ENCODE peak calls at places on chromosomes 7 and 10, in four cellular contexts. One of them, this sample, is unnamed.

GRCh38 chr7:2431260-2431867 is 28.0 kb downstream of the CHST12 start:
- DNase-seq in mammary epithelial cell: no peak
- DNase-seq in cardiac fibroblast: no peak
- DNase-seq in epithelial cell of proximal tubule: no peak
- DNase-seq in this sample: no peak

GRCh38 chr10:133438711-133439273 is 14.4 kb upstream of the SPRN start:
- DNase-seq in mammary epithelial cell: peak
- DNase-seq in cardiac fibroblast: peak
- DNase-seq in epithelial cell of proximal tubule: no peak
- DNase-seq in this sample: no peak

GRCh38 chr7:36777062-36777461 is 52.8 kb upstream of the AOAH start:
- DNase-seq in mammary epithelial cell: no peak
- DNase-seq in cardiac fibroblast: no peak
- DNase-seq in epithelial cell of proximal tubule: no peak
- DNase-seq in this sample: no peak

GRCh38 chr7:79414910-79415309 is 38.6 kb downstream of the MAGI2 start:
- DNase-seq in mammary epithelial cell: no peak
- DNase-seq in cardiac fibroblast: peak
- DNase-seq in epithelial cell of proximal tubule: no peak
- DNase-seq in this sample: no peak

GRCh38 chr7:21986101-21986500 is 40.4 kb upstream of the CDCA7L start:
- DNase-seq in mammary epithelial cell: no peak
- DNase-seq in cardiac fibroblast: no peak
- DNase-seq in epithelial cell of proximal tubule: no peak
- DNase-seq in this sample: no peak

GRCh38 chr7:137818036-137818435 is 28.7 kb downstream of the DGKI start:
- DNase-seq in mammary epithelial cell: no peak
- DNase-seq in cardiac fibroblast: peak
- DNase-seq in epithelial cell of proximal tubule: no peak
- DNase-seq in this sample: no peak

GRCh38 chr10:116612107-116612506 is 8.6 kb upstream of the PNLIPRP2 start:
- DNase-seq in mammary epithelial cell: no peak
- DNase-seq in cardiac fibroblast: no peak
- DNase-seq in epithelial cell of proximal tubule: no peak
- DNase-seq in this sample: no peak

GRCh38 chr7:77913977-77914607 is 115.5 kb downstream of the PHTF2 start:
- DNase-seq in mammary epithelial cell: no peak
- DNase-seq in cardiac fibroblast: no peak
- DNase-seq in epithelial cell of proximal tubule: peak
- DNase-seq in this sample: no peak

GRCh38 chr10:17599089-17599488 is 18.1 kb downstream of the HACD1 start:
- DNase-seq in mammary epithelial cell: no peak
- DNase-seq in cardiac fibroblast: peak
- DNase-seq in epithelial cell of proximal tubule: no peak
- DNase-seq in this sample: peak

DNA sequence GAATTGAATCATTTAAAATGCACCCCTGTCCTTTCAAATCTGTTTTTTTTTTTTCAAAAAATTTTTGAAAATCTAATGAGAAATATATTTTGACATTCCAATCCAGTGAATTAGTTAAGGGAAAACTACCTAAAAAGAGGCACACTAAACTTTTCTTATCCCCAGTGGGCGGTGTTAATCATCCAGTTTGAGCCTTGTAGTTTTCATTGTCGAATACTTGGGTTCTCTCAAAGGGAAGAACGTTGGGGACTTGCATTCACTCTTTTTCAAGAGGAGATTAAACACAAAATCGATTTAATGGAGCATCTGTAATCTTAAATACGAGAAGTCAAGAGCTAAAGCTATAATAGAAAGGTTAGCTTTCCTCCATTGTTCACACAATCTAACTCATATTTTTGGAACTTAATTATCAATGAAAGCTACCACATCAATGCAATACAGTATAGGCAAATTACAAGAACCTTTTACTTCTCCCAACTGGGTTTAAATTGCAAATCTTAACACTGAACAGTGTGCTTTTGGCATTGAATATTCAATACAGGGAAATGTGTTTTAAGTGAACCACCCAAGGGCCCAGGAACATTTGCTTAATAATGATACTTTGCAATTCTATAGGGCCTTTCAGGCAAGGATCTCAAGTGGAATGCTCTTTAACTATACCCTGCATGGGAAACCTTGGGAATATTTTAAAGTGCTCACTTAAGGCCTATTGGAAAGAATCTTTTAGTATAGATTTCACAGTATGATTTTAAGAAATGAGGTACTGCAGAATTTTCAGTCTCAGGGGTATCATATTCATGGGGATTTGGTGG is 13.1 kb upstream of the SP8 start:
- DNase-seq in mammary epithelial cell: no peak
- DNase-seq in cardiac fibroblast: no peak
- DNase-seq in epithelial cell of proximal tubule: no peak
- DNase-seq in this sample: no peak
- TF ChIP-seq CTCF in mammary epithelial cell: no peak
- TF ChIP-seq CTCF in cardiac fibroblast: no peak
- TF ChIP-seq CTCF in epithelial cell of proximal tubule: no peak
- TF ChIP-seq CTCF in this sample: no peak

GRCh38 chr7:128450409-128450808 is 5.3 kb upstream of the HILPDA start:
- DNase-seq in mammary epithelial cell: no peak
- DNase-seq in cardiac fibroblast: no peak
- DNase-seq in epithelial cell of proximal tubule: no peak
- DNase-seq in this sample: no peak

GRCh38 chr7:128450913-128451312 is 4.8 kb upstream of the HILPDA start:
- DNase-seq in mammary epithelial cell: no peak
- DNase-seq in cardiac fibroblast: no peak
- DNase-seq in epithelial cell of proximal tubule: no peak
- DNase-seq in this sample: no peak

GRCh38 chr7:128454808-128455555 is 696 bp upstream of the HILPDA start:
- DNase-seq in mammary epithelial cell: no peak
- DNase-seq in cardiac fibroblast: no peak
- DNase-seq in epithelial cell of proximal tubule: no peak
- DNase-seq in this sample: peak

GRCh38 chr7:128453836-128454804 is 1.6 kb upstream of the HILPDA start:
- DNase-seq in mammary epithelial cell: no peak
- DNase-seq in cardiac fibroblast: peak
- DNase-seq in epithelial cell of proximal tubule: no peak
- DNase-seq in this sample: peak

DNA sequence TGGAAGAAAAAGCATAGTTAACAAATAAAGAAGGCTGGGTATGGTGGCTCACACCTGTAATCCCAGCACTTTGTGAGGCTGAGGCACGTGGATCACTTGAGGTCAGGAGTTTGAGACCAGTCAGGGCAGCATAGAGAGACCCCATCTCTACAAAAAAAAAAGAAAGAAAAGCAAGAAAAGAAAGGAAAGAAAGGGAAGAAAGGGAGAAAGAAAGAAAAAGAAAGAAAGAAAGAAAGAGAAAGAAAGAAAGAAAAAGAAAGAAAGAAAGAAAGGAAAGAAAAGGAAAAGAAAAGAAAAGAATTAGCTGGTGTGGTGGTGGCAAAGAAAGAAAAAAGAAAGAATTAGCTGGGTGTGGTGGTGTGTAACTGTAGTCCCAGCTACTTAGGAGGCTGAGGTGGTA is 3.1 kb upstream of the HILPDA start:
- DNase-seq in mammary epithelial cell: no peak
- DNase-seq in cardiac fibroblast: no peak
- DNase-seq in epithelial cell of proximal tubule: no peak
- DNase-seq in this sample: no peak
- TF ChIP-seq CTCF in mammary epithelial cell: no peak
- TF ChIP-seq CTCF in cardiac fibroblast: no peak
- TF ChIP-seq CTCF in epithelial cell of proximal tubule: no peak
- TF ChIP-seq CTCF in this sample: no peak

GRCh38 chr10:77613476-77614130 is 24.0 kb downstream of the KCNMA1 start:
- DNase-seq in mammary epithelial cell: no peak
- DNase-seq in cardiac fibroblast: no peak
- DNase-seq in epithelial cell of proximal tubule: no peak
- DNase-seq in this sample: no peak
- TF ChIP-seq CTCF in mammary epithelial cell: no peak
- TF ChIP-seq CTCF in cardiac fibroblast: no peak
- TF ChIP-seq CTCF in epithelial cell of proximal tubule: no peak
- TF ChIP-seq CTCF in this sample: no peak

GRCh38 chr7:73978681-73979563 is 49.1 kb upstream of the ELN start:
- DNase-seq in mammary epithelial cell: peak
- DNase-seq in cardiac fibroblast: peak
- DNase-seq in epithelial cell of proximal tubule: no peak
- DNase-seq in this sample: no peak
- TF ChIP-seq CTCF in mammary epithelial cell: peak
- TF ChIP-seq CTCF in cardiac fibroblast: peak
- TF ChIP-seq CTCF in epithelial cell of proximal tubule: peak
- TF ChIP-seq CTCF in this sample: peak

DNA sequence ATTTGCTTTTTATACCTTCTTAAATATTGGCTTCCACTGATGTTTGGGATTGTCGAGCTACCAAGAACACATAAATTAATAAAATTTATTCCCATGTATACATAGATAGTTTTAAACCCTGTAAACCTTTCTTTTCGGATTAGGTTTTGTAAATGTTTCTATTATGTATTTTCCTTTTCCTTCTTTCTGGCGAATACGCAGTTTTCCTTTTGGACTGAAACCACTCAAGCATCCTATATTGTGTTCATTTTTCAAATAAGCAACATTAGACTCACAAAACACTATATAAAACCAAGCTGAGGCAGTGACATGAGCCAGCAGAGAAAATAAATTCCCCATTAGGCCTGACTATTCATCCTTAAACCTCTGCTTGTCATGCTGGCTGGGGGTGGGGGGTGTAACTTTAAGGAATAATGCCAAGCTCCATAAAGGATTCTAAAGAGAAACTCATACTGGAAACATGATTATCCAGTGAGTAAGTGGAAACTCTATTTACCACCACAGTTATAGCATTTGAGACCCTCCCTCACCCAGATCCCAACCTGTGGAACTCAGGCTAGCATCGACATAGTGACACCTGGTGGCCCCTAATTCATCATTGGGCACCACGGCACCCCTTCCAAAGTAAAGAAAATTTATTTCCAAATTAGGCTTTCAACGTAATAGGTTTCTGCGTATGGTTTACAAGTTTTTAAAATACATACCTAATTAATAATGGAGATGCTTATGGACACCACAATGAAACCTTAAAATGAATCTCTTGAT is 86.5 kb upstream of the CELF2 start:
- DNase-seq in mammary epithelial cell: no peak
- DNase-seq in cardiac fibroblast: no peak
- DNase-seq in epithelial cell of proximal tubule: no peak
- DNase-seq in this sample: no peak
- TF ChIP-seq CTCF in mammary epithelial cell: no peak
- TF ChIP-seq CTCF in cardiac fibroblast: no peak
- TF ChIP-seq CTCF in epithelial cell of proximal tubule: peak
- TF ChIP-seq CTCF in this sample: no peak

GRCh38 chr7:140604076-140604475 is 36.5 kb downstream of the DENND2A start:
- DNase-seq in mammary epithelial cell: no peak
- DNase-seq in cardiac fibroblast: no peak
- DNase-seq in epithelial cell of proximal tubule: no peak
- DNase-seq in this sample: no peak

GRCh38 chr7:140604760-140605159 is 35.9 kb downstream of the DENND2A start:
- DNase-seq in mammary epithelial cell: peak
- DNase-seq in cardiac fibroblast: peak
- DNase-seq in epithelial cell of proximal tubule: no peak
- DNase-seq in this sample: no peak

GRCh38 chr7:140607441-140607989 is 33.1 kb downstream of the DENND2A start:
- DNase-seq in mammary epithelial cell: peak
- DNase-seq in cardiac fibroblast: peak
- DNase-seq in epithelial cell of proximal tubule: no peak
- DNase-seq in this sample: peak

GRCh38 chr7:140601566-140602174 is 38.9 kb downstream of the DENND2A start:
- DNase-seq in mammary epithelial cell: no peak
- DNase-seq in cardiac fibroblast: no peak
- DNase-seq in epithelial cell of proximal tubule: no peak
- DNase-seq in this sample: no peak

DNA sequence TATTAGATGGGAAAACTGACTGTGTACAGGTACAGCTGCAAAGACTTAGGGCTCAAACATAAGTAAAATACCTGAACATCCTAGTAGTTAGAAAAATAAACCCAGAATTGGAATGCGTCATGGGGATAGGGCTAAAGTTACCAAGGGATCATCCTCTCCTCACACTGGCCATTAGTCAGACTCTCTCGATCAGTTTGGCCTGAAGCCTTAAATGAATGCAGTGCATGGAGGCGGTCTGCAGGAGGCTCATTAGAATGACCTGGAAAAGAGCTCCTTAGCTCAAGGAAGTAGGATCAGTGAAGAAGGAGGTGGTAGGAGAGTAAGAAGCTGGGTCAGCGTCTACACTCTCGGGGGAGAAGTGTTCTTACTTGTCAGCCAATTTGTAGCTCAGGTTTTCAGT is 35.3 kb downstream of the DENND2A start:
- DNase-seq in mammary epithelial cell: no peak
- DNase-seq in cardiac fibroblast: peak
- DNase-seq in epithelial cell of proximal tubule: no peak
- DNase-seq in this sample: no peak
- TF ChIP-seq CTCF in mammary epithelial cell: no peak
- TF ChIP-seq CTCF in cardiac fibroblast: no peak
- TF ChIP-seq CTCF in epithelial cell of proximal tubule: no peak
- TF ChIP-seq CTCF in this sample: peak

GRCh38 chr7:111029574-111030357 is 61.2 kb upstream of the LRRN3 start:
- DNase-seq in mammary epithelial cell: no peak
- DNase-seq in cardiac fibroblast: peak
- DNase-seq in epithelial cell of proximal tubule: no peak
- DNase-seq in this sample: no peak
- TF ChIP-seq CTCF in mammary epithelial cell: no peak
- TF ChIP-seq CTCF in cardiac fibroblast: no peak
- TF ChIP-seq CTCF in epithelial cell of proximal tubule: no peak
- TF ChIP-seq CTCF in this sample: no peak

GRCh38 chr10:100670368-100670767 is 75.0 kb upstream of the PAX2 start:
- DNase-seq in mammary epithelial cell: no peak
- DNase-seq in cardiac fibroblast: no peak
- DNase-seq in epithelial cell of proximal tubule: no peak
- DNase-seq in this sample: no peak
- TF ChIP-seq CTCF in mammary epithelial cell: no peak
- TF ChIP-seq CTCF in cardiac fibroblast: no peak
- TF ChIP-seq CTCF in epithelial cell of proximal tubule: no peak
- TF ChIP-seq CTCF in this sample: no peak

DNA sequence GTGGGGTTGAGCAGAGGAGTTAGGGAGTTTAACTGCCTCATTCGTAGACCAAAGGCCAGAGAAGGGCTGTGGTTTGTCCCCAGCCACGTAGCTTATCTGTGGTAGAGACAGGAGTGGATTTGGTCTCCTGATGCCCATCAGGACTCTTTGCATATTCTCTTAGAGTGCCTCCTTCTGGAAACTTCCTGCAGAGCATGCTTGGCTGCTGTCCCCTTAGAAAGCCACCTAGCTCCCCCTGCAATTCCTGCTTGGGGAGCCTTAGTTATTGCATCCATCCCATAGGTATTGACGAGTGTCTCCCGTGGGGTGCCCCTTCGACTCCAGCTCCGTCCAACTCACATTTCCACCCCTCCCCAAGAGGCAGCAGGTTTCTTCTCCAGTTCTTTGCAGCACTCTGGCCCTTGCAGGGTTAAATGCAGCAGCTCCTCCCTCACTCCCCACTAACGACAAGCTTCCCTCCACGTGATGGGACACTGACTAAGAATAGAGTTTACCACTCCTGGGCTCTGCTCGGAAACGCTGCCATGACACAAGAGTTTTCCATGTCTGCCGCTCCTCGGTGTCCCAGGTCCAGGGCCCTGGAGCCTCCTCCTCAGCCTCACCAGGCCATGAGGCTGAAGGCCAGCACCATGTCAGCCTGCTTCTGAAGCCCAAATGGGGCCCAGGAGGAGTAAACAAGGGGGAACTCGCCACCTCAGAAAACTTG is 147.8 kb upstream of the UNC5B start:
- DNase-seq in mammary epithelial cell: no peak
- DNase-seq in cardiac fibroblast: no peak
- DNase-seq in epithelial cell of proximal tubule: no peak
- DNase-seq in this sample: no peak
- TF ChIP-seq CTCF in mammary epithelial cell: no peak
- TF ChIP-seq CTCF in cardiac fibroblast: no peak
- TF ChIP-seq CTCF in epithelial cell of proximal tubule: peak
- TF ChIP-seq CTCF in this sample: no peak

GRCh38 chr10:125961743-125962142 is 65.4 kb downstream of the FANK1 start:
- DNase-seq in mammary epithelial cell: no peak
- DNase-seq in cardiac fibroblast: no peak
- DNase-seq in epithelial cell of proximal tubule: no peak
- DNase-seq in this sample: no peak
- TF ChIP-seq CTCF in mammary epithelial cell: no peak
- TF ChIP-seq CTCF in cardiac fibroblast: no peak
- TF ChIP-seq CTCF in epithelial cell of proximal tubule: no peak
- TF ChIP-seq CTCF in this sample: no peak